ENCODE peak calls at places on chromosomes 12 and 14, in ten cellular contexts. U, W, I, L, O, F, B, D, K and Z are unnamed samples.

GRCh38 chr12:16325426-16325825 is 22.0 kb upstream of the MGST1 start:
- DNase-seq in U (no peak), W (no peak), I (no peak), L (no peak), O (no peak), F (no peak), B (no peak), D (no peak), K (no peak), Z (peak)

GRCh38 chr14:100652739-100653138 is 65.5 kb upstream of the BEGAIN start:
- DNase-seq in U (no peak), W (no peak), I (no peak), L (no peak), O (no peak), F (no peak), B (no peak), D (peak), K (no peak), Z (no peak)

GRCh38 chr12:3256103-3256551 is 178.9 kb downstream of the TSPAN9 start:
- DNase-seq in U (no peak), W (no peak), I (no peak), L (no peak), O (no peak), F (no peak), B (no peak), D (no peak), K (no peak), Z (no peak)

GRCh38 chr14:31933716-31934115 is 143.4 kb upstream of the ARHGAP5 start:
- DNase-seq in U (no peak), W (no peak), I (no peak), L (no peak), O (peak), F (no peak), B (no peak), D (peak), K (peak), Z (peak)

GRCh38 chr12:47744005-47744651 is 14.6 kb downstream of the RAPGEF3 start:
- DNase-seq in U (no peak), W (peak), I (peak), L (peak), O (no peak), F (peak), B (no peak), D (no peak), K (no peak), Z (peak)

GRCh38 chr12:56286044-56286830 is 13.9 kb downstream of the CS start:
- DNase-seq in U (no peak), W (no peak), I (no peak), L (no peak), O (no peak), F (no peak), B (no peak), D (no peak), K (no peak), Z (no peak)

GRCh38 chr12:10243803-10244520 is 31.3 kb downstream of the GABARAPL1 start:
- DNase-seq in U (no peak), W (no peak), I (no peak), L (no peak), O (no peak), F (no peak), B (no peak), D (no peak), K (no peak), Z (no peak)

GRCh38 chr12:70094467-70094866 is 148.8 kb upstream of the CNOT2 start:
- DNase-seq in U (no peak), W (no peak), I (no peak), L (no peak), O (no peak), F (no peak), B (no peak), D (no peak), K (no peak), Z (no peak)

GRCh38 chr14:106044949-106045596 is 518.7 kb downstream of the TMEM121 start:
- DNase-seq in U (no peak), W (no peak), I (peak), L (peak), O (peak), F (peak), B (no peak), D (peak), K (peak), Z (peak)

GRCh38 chr12:48973531-48973930 is 2.0 kb upstream of the WNT10B start:
- DNase-seq in U (no peak), W (no peak), I (no peak), L (no peak), O (no peak), F (no peak), B (peak), D (no peak), K (peak), Z (no peak)

GRCh38 chr14:47040490-47040889 is 388.9 kb upstream of the RPL10L start:
- DNase-seq in U (peak), W (peak), I (no peak), L (no peak), O (no peak), F (no peak), B (no peak), D (no peak), K (no peak), Z (peak)

GRCh38 chr12:121123488-121123887 is 9.2 kb upstream of the P2RX7 start:
- DNase-seq in U (no peak), W (no peak), I (no peak), L (no peak), O (no peak), F (no peak), B (no peak), D (no peak), K (no peak), Z (no peak)

GRCh38 chr14:88310021-88310420 is 13.0 kb downstream of the KCNK10 start:
- DNase-seq in U (no peak), W (no peak), I (no peak), L (no peak), O (no peak), F (no peak), B (no peak), D (no peak), K (no peak), Z (no peak)

GRCh38 chr14:101335061-101335661 is 226.1 kb upstream of the DIO3 start:
- DNase-seq in U (no peak), W (peak), I (no peak), L (no peak), O (no peak), F (no peak), B (no peak), D (no peak), K (no peak), Z (no peak)

GRCh38 chr12:2011641-2012607 is 7.7 kb upstream of the DCP1B start:
- DNase-seq in U (no peak), W (no peak), I (no peak), L (no peak), O (no peak), F (no peak), B (no peak), D (no peak), K (no peak), Z (no peak)

GRCh38 chr12:108403952-108404351 is 64.8 kb upstream of the CMKLR1 start:
- DNase-seq in U (no peak), W (no peak), I (no peak), L (no peak), O (no peak), F (no peak), B (no peak), D (no peak), K (no peak), Z (no peak)

GRCh38 chr12:124045671-124046070 is 72.7 kb downstream of the ZNF664 start:
- DNase-seq in U (no peak), W (no peak), I (no peak), L (no peak), O (no peak), F (no peak), B (no peak), D (no peak), K (no peak), Z (no peak)

GRCh38 chr14:34461334-34462131 is 507 bp downstream of the SPTSSA start:
- DNase-seq in U (peak), W (peak), I (peak), L (peak), O (peak), F (peak), B (peak), D (peak), K (peak), Z (peak)

GRCh38 chr12:23895792-23896218 is 53.7 kb downstream of the SOX5 start:
- DNase-seq in U (peak), W (no peak), I (no peak), L (no peak), O (no peak), F (no peak), B (no peak), D (no peak), K (no peak), Z (no peak)

GRCh38 chr12:53476769-53477209 is 22.5 kb downstream of the MAP3K12 start:
- DNase-seq in U (peak), W (no peak), I (no peak), L (no peak), O (peak), F (no peak), B (no peak), D (peak), K (peak), Z (peak)

GRCh38 chr12:122942609-122943008 is 23.7 kb downstream of the ABCB9 start:
- DNase-seq in U (no peak), W (no peak), I (no peak), L (no peak), O (peak), F (no peak), B (no peak), D (peak), K (no peak), Z (no peak)

GRCh38 chr12:98154850-98155249 is 360.5 kb upstream of the TMPO start:
- DNase-seq in U (peak), W (peak), I (no peak), L (no peak), O (peak), F (no peak), B (no peak), D (no peak), K (peak), Z (peak)

GRCh38 chr12:129049917-129050316 is 196.6 kb downstream of the GLT1D1 start:
- DNase-seq in U (no peak), W (peak), I (no peak), L (no peak), O (no peak), F (no peak), B (no peak), D (no peak), K (no peak), Z (peak)

GRCh38 chr12:29103539-29103974 is 45.5 kb upstream of the FAR2 start:
- DNase-seq in U (no peak), W (no peak), I (peak), L (peak), O (no peak), F (peak), B (no peak), D (no peak), K (no peak), Z (no peak)

GRCh38 chr12:76346798-76347420 is 1.3 kb downstream of the BBS10 start:
- DNase-seq in U (no peak), W (peak), I (no peak), L (peak), O (peak), F (no peak), B (no peak), D (peak), K (peak), Z (peak)

GRCh38 chr14:20801726-20802125 is 918 bp downstream of the RNASE1 start:
- DNase-seq in U (no peak), W (no peak), I (no peak), L (no peak), O (no peak), F (no peak), B (no peak), D (no peak), K (no peak), Z (peak)

GRCh38 chr12:122891661-122892525 is 4.0 kb downstream of the VPS37B start:
- DNase-seq in U (no peak), W (no peak), I (no peak), L (no peak), O (peak), F (no peak), B (no peak), D (peak), K (peak), Z (peak)

GRCh38 chr14:96762650-96763049 is 34.5 kb upstream of the VRK1 start:
- DNase-seq in U (peak), W (peak), I (no peak), L (peak), O (peak), F (no peak), B (no peak), D (peak), K (peak), Z (peak)

GRCh38 chr14:60653388-60653690 is 4.1 kb upstream of the SIX1 start:
- DNase-seq in U (no peak), W (no peak), I (no peak), L (no peak), O (no peak), F (no peak), B (no peak), D (no peak), K (no peak), Z (no peak)

GRCh38 chr14:35050652-35051051 is 4.6 kb downstream of the FAM177A1 start:
- DNase-seq in U (no peak), W (peak), I (no peak), L (no peak), O (peak), F (no peak), B (no peak), D (peak), K (peak), Z (no peak)